ENCODE peak calls at places on chromosomes 11 and 22, in six cellular contexts. Z is AG08395; W is hypothalamus; M is activated naive CD4-positive, alpha-beta T cell; N is thoracic aorta; Q is spleen. R is an unnamed sample.

GRCh38 chr11:77345621-77346020 is 44.1 kb upstream of the GDPD4 start:
- DNase-seq in M (no peak), Q (no peak), Z (peak), W (no peak), N (no peak), R (no peak)

GRCh38 chr11:73141309-73142127 is 600 bp downstream of the FCHSD2 start:
- DNase-seq in Z (peak), M (peak), N (no peak), W (peak), Q (peak), R (peak)

GRCh38 chr11:44711772-44712608 is 14.8 kb upstream of the TSPAN18 start:
- DNase-seq in M (no peak), W (no peak), N (no peak), Z (no peak), Q (no peak), R (no peak)

GRCh38 chr22:29726104-29726503 is 6.3 kb downstream of the CABP7 start:
- DNase-seq in Q (no peak), Z (no peak), N (no peak), M (no peak), W (no peak), R (no peak)

GRCh38 chr11:64007629-64008282 is 21.5 kb downstream of the OTUB1 start:
- DNase-seq in M (no peak), W (peak), N (no peak), Z (peak), Q (peak), R (peak)

GRCh38 chr11:76391039-76391438 is 9.9 kb downstream of the GVQW3 start:
- DNase-seq in Z (no peak), W (no peak), N (no peak), M (no peak), Q (no peak), R (no peak)

GRCh38 chr11:82676483-82677094 is 57.1 kb downstream of the FAM181B start:
- DNase-seq in Q (no peak), W (no peak), N (no peak), M (no peak), Z (no peak), R (no peak)

GRCh38 chr11:91664521-91664920 is 560.1 kb upstream of the FAT3 start:
- DNase-seq in W (no peak), N (no peak), Q (no peak), Z (no peak), M (no peak), R (no peak)

GRCh38 chr22:24153353-24153752 is 27.9 kb upstream of the SUSD2 start:
- DNase-seq in M (peak), N (no peak), Q (peak), Z (no peak), W (no peak), R (no peak)

GRCh38 chr22:20494978-20495860 is at the start of gene KLHL22:
- DNase-seq in M (no peak), Z (peak), N (no peak), W (peak), Q (no peak), R (peak)

GRCh38 chr11:61058583-61059259 is 43.6 kb upstream of the CD5 start:
- DNase-seq in M (no peak), N (no peak), W (no peak), Z (no peak), Q (no peak), R (no peak)

GRCh38 chr11:130389315-130389935 is 39.0 kb downstream of the ADAMTS8 start:
- DNase-seq in W (no peak), Q (peak), Z (no peak), M (no peak), N (no peak), R (no peak)

GRCh38 chr11:117094776-117095175 is 3.5 kb downstream of the SIK3 start:
- DNase-seq in Z (peak), M (no peak), W (no peak), N (no peak), Q (no peak), R (no peak)